ENCODE peak calls at places on chromosomes 6 and 20, in eight cellular contexts. X is heart left ventricle, A is H1, B is tibial nerve, J is body of pancreas, T is brain microvascular endothelial cell, D is IMR-90, U is stomach. N is an unnamed sample.

GRCh38 chr6:128131036-128131435 is 230.2 kb upstream of the THEMIS start:
- DNase-seq in X (no peak), A (no peak), B (no peak), J (no peak), T (no peak), D (no peak), U (no peak), N (no peak)

GRCh38 chr6:12363651-12364381 is 73.7 kb downstream of the EDN1 start:
- DNase-seq in X (no peak), A (no peak), B (no peak), J (peak; percentile 79), T (no peak), D (no peak), U (peak; percentile 75), N (peak; percentile 58)

GRCh38 chr6:79570802-79571367 is 33.7 kb upstream of the LCA5 start:
- DNase-seq in X (no peak), A (no peak), B (no peak), J (no peak), T (no peak), D (peak; percentile 48), U (no peak), N (no peak)

GRCh38 chr6:134519456-134519855 is 201.5 kb upstream of the SGK1 start:
- DNase-seq in X (peak; percentile 46), A (no peak), B (no peak), J (no peak), T (peak; percentile 63), D (peak; percentile 51), U (no peak), N (peak; percentile 67)

GRCh38 chr6:132065556-132065955 is 114.4 kb upstream of the CCN2 start:
- DNase-seq in X (no peak), A (no peak), B (no peak), J (no peak), T (peak; percentile 23), D (peak; percentile 69), U (no peak), N (no peak)

GRCh38 chr6:21596379-21597242 is 3.1 kb downstream of the SOX4 start:
- DNase-seq in X (peak; percentile 65), A (peak; percentile 74), B (peak; percentile 24), J (peak; percentile 46), T (peak; percentile 32), D (peak; percentile 59), U (peak; percentile 31), N (peak; percentile 59)

GRCh38 chr6:137217801-137218472 is 1.2 kb downstream of the IFNGR1 start:
- DNase-seq in X (no peak), A (no peak), B (peak; percentile 34), J (peak; percentile 29), T (no peak), D (peak; percentile 18), U (no peak), N (peak; percentile 59)

GRCh38 chr20:34215711-34216381 is 25.4 kb upstream of the ASIP start:
- DNase-seq in X (peak; percentile 79), A (peak; percentile 87), B (peak; percentile 34), J (peak; percentile 95), T (peak; percentile 51), D (peak; percentile 67), U (peak; percentile 88), N (peak; percentile 93)

GRCh38 chr20:37395921-37396519 is 50.1 kb downstream of the SRC start:
- DNase-seq in X (no peak), A (no peak), B (no peak), J (no peak), T (no peak), D (no peak), U (no peak), N (peak; percentile 45)

GRCh38 chr6:45911691-45912090 is 104.0 kb downstream of the CLIC5 start:
- DNase-seq in X (no peak), A (no peak), B (no peak), J (no peak), T (no peak), D (no peak), U (no peak), N (no peak)

GRCh38 chr20:59985864-59986263 is 27.6 kb downstream of the CDH26 start:
- DNase-seq in X (no peak), A (no peak), B (no peak), J (no peak), T (no peak), D (no peak), U (no peak), N (no peak)

GRCh38 chr6:31490115-31490873 is 7.7 kb upstream of the MICB start:
- DNase-seq in X (no peak), A (no peak), B (no peak), J (no peak), T (no peak), D (no peak), U (no peak), N (no peak)

GRCh38 chr20:18032977-18033892 is 24.5 kb downstream of the OVOL2 start:
- DNase-seq in X (no peak), A (no peak), B (no peak), J (no peak), T (no peak), D (peak; percentile 4), U (no peak), N (no peak)

GRCh38 chr6:43629104-43629504 is at the start of gene GTPBP2:
- DNase-seq in X (peak; percentile 99), A (peak; percentile 94), B (peak; percentile 97), J (peak; percentile 99), T (peak; percentile 99), D (peak; percentile 99), U (peak; percentile 99), N (peak; percentile 100)

GRCh38 chr6:11431455-11431937 is 106.1 kb upstream of the TMEM170B start:
- DNase-seq in X (no peak), A (no peak), B (peak; percentile 62), J (no peak), T (no peak), D (no peak), U (no peak), N (no peak)

GRCh38 chr6:16840291-16840690 is 79.0 kb upstream of the ATXN1 start:
- DNase-seq in X (no peak), A (no peak), B (no peak), J (no peak), T (no peak), D (no peak), U (no peak), N (no peak)

GRCh38 chr6:119132211-119133004 is 53.9 kb upstream of the FAM184A start:
- DNase-seq in X (no peak), A (no peak), B (no peak), J (peak; percentile 36), T (no peak), D (no peak), U (no peak), N (no peak)

GRCh38 chr6:54515013-54515412 is 206.8 kb downstream of the TINAG start:
- DNase-seq in X (no peak), A (no peak), B (no peak), J (no peak), T (no peak), D (peak; percentile 2), U (no peak), N (no peak)

GRCh38 chr6:34679552-34680255 is 16.9 kb downstream of the ILRUN start:
- DNase-seq in X (no peak), A (no peak), B (no peak), J (no peak), T (no peak), D (peak; percentile 49), U (no peak), N (no peak)

GRCh38 chr20:3783068-3783489 is 1.8 kb upstream of the SPEF1 start:
- DNase-seq in X (no peak), A (no peak), B (no peak), J (peak; percentile 37), T (no peak), D (no peak), U (peak; percentile 46), N (peak; percentile 53)

GRCh38 chr20:3783516-3784225 is 2.4 kb upstream of the SPEF1 start:
- DNase-seq in X (no peak), A (no peak), B (no peak), J (no peak), T (no peak), D (no peak), U (no peak), N (peak; percentile 28)

GRCh38 chr20:3782597-3782996 is 1.3 kb upstream of the SPEF1 start:
- DNase-seq in X (no peak), A (no peak), B (no peak), J (no peak), T (no peak), D (no peak), U (no peak), N (peak; percentile 30)

GRCh38 chr20:3778976-3779375 is 2.3 kb downstream of the SPEF1 start:
- DNase-seq in X (no peak), A (no peak), B (no peak), J (no peak), T (no peak), D (no peak), U (no peak), N (peak; percentile 32)

GRCh38 chr20:3781153-3781910 is at the start of gene SPEF1:
- DNase-seq in X (peak; percentile 85), A (peak; percentile 81), B (peak; percentile 84), J (peak; percentile 86), T (peak; percentile 90), D (peak; percentile 92), U (peak; percentile 76), N (peak; percentile 75)
- TF ChIP-seq CTCF in X (peak; percentile 49), A (peak; percentile 41), B (peak; percentile 44), J (peak; percentile 36), T (peak; percentile 69), D (peak; percentile 54), U (peak; percentile 17), N (peak; percentile 36)

GRCh38 chr20:47319517-47320252 is 36.8 kb downstream of the ZMYND8 start:
- DNase-seq in X (peak; percentile 57), A (peak; percentile 73), B (no peak), J (peak; percentile 84), T (peak; percentile 42), D (peak; percentile 74), U (peak; percentile 93), N (peak; percentile 81)

GRCh38 chr20:47318596-47319516 is 37.6 kb downstream of the ZMYND8 start:
- DNase-seq in X (peak; percentile 74), A (peak; percentile 77), B (peak; percentile 78), J (peak; percentile 73), T (peak; percentile 55), D (peak; percentile 69), U (peak; percentile 85), N (peak; percentile 92)

GRCh38 chr20:47317127-47317895 is 39.2 kb downstream of the ZMYND8 start:
- DNase-seq in X (peak; percentile 87), A (no peak), B (peak; percentile 72), J (peak; percentile 50), T (peak; percentile 93), D (peak; percentile 98), U (peak; percentile 68), N (peak; percentile 84)

GRCh38 chr20:47318027-47318595 is 38.4 kb downstream of the ZMYND8 start:
- DNase-seq in X (no peak), A (peak; percentile 59), B (no peak), J (no peak), T (peak; percentile 68), D (peak; percentile 65), U (no peak), N (peak; percentile 52)

GRCh38 chr20:47320990-47321805 is 35.3 kb downstream of the ZMYND8 start:
- DNase-seq in X (no peak), A (no peak), B (no peak), J (peak; percentile 36), T (no peak), D (no peak), U (peak; percentile 41), N (no peak)
- H3K27ac ChIP-seq in X (peak overlapping the region; percentile 98), A (peak overlapping the region; percentile 97), B (peak overlapping the region; percentile 100), J (peak overlapping the region; percentile 90), T (peak overlapping the region; percentile 28), D (no peak overlapping the region), U (peak overlapping the region; percentile 99), N (peak overlapping the region; percentile 97)

GRCh38 chr6:50712291-50712690 is 1.0 kb upstream of the TFAP2D start:
- DNase-seq in X (no peak), A (no peak), B (no peak), J (no peak), T (no peak), D (no peak), U (no peak), N (no peak)
- H3K27me3 ChIP-seq in X (peaks cover 43% of the 10 kb centered on the region), A (peaks cover 100% of the 10 kb centered on the region), B (no peaks in the 10 kb centered on the region), J (no peaks in the 10 kb centered on the region), T (peaks cover 24% of the 10 kb centered on the region), D (peaks cover 11% of the 10 kb centered on the region), U (peaks cover 6% of the 10 kb centered on the region), N (peaks cover 66% of the 10 kb centered on the region)

GRCh38 chr20:38725959-38726848 is 1.9 kb downstream of the SLC32A1 start:
- DNase-seq in X (peak; percentile 26), A (peak; percentile 92), B (no peak), J (peak; percentile 68), T (no peak), D (peak; percentile 11), U (peak; percentile 33), N (no peak)
- TF ChIP-seq CTCF in X (no peak), A (peak; percentile 88), B (no peak), J (peak; percentile 28), T (peak; percentile 72), D (peak; percentile 34), U (peak; percentile 10), N (peak; percentile 18)

N was measured in lower lobe of right lung.